ENCODE peak calls at places on chromosome 20, in nine cellular contexts. One of them, this sample, is unnamed.

GRCh38 chr20:10653593-10654288 is 20.1 kb downstream of the JAG1 start:
- DNase-seq in ovary: peak
- DNase-seq in GM23248: peak
- DNase-seq in cardiac muscle cell: peak
- DNase-seq in lung: no peak
- DNase-seq in K562: no peak
- DNase-seq in IMR-90: peak
- DNase-seq in heart left ventricle: no peak
- DNase-seq in AG04450: peak
- DNase-seq in this sample: no peak

GRCh38 chr20:62119591-62120364 is 2.5 kb upstream of the LSM14B start:
- DNase-seq in ovary: no peak
- DNase-seq in GM23248: no peak
- DNase-seq in AG04450: no peak
- DNase-seq in lung: peak
- DNase-seq in cardiac muscle cell: no peak
- DNase-seq in K562: no peak
- DNase-seq in IMR-90: no peak
- DNase-seq in heart left ventricle: no peak
- DNase-seq in this sample: no peak

GRCh38 chr20:13009682-13010406 is 1.1 kb downstream of the SPTLC3 start:
- DNase-seq in cardiac muscle cell: no peak
- DNase-seq in IMR-90: peak
- DNase-seq in AG04450: peak
- DNase-seq in GM23248: peak
- DNase-seq in heart left ventricle: no peak
- DNase-seq in K562: no peak
- DNase-seq in lung: peak
- DNase-seq in ovary: peak
- DNase-seq in this sample: no peak

GRCh38 chr20:20440473-20440872 is 72.6 kb downstream of the INSM1 start:
- DNase-seq in ovary: no peak
- DNase-seq in GM23248: no peak
- DNase-seq in IMR-90: no peak
- DNase-seq in AG04450: no peak
- DNase-seq in K562: no peak
- DNase-seq in cardiac muscle cell: no peak
- DNase-seq in heart left ventricle: no peak
- DNase-seq in lung: no peak
- DNase-seq in this sample: no peak

GRCh38 chr20:12113468-12114371 is 196.0 kb downstream of the BTBD3 start:
- DNase-seq in K562: no peak
- DNase-seq in IMR-90: no peak
- DNase-seq in cardiac muscle cell: no peak
- DNase-seq in GM23248: no peak
- DNase-seq in ovary: no peak
- DNase-seq in heart left ventricle: no peak
- DNase-seq in AG04450: no peak
- DNase-seq in lung: no peak
- DNase-seq in this sample: no peak

GRCh38 chr20:47353697-47354387 is 2.7 kb downstream of the ZMYND8 start:
- DNase-seq in GM23248: peak
- DNase-seq in AG04450: no peak
- DNase-seq in ovary: no peak
- DNase-seq in IMR-90: no peak
- DNase-seq in cardiac muscle cell: no peak
- DNase-seq in heart left ventricle: no peak
- DNase-seq in K562: no peak
- DNase-seq in lung: no peak
- DNase-seq in this sample: no peak

GRCh38 chr20:59044295-59044694 is 1.7 kb upstream of the PRELID3B start:
- DNase-seq in K562: no peak
- DNase-seq in IMR-90: no peak
- DNase-seq in cardiac muscle cell: no peak
- DNase-seq in ovary: no peak
- DNase-seq in AG04450: no peak
- DNase-seq in lung: no peak
- DNase-seq in GM23248: no peak
- DNase-seq in heart left ventricle: no peak
- DNase-seq in this sample: no peak

GRCh38 chr20:19301843-19302242 is 89.4 kb downstream of the SLC24A3 start:
- DNase-seq in heart left ventricle: no peak
- DNase-seq in ovary: no peak
- DNase-seq in cardiac muscle cell: no peak
- DNase-seq in GM23248: no peak
- DNase-seq in AG04450: no peak
- DNase-seq in K562: no peak
- DNase-seq in IMR-90: no peak
- DNase-seq in lung: peak
- DNase-seq in this sample: no peak

GRCh38 chr20:57652865-57653545 is 32.8 kb upstream of the ZBP1 start:
- DNase-seq in cardiac muscle cell: no peak
- DNase-seq in GM23248: no peak
- DNase-seq in lung: no peak
- DNase-seq in AG04450: no peak
- DNase-seq in heart left ventricle: no peak
- DNase-seq in ovary: no peak
- DNase-seq in K562: no peak
- DNase-seq in IMR-90: no peak
- DNase-seq in this sample: peak

GRCh38 chr20:957544-957943 is 41.4 kb upstream of the ANGPT4 start:
- DNase-seq in GM23248: peak
- DNase-seq in ovary: no peak
- DNase-seq in K562: peak
- DNase-seq in IMR-90: peak
- DNase-seq in lung: no peak
- DNase-seq in AG04450: no peak
- DNase-seq in cardiac muscle cell: no peak
- DNase-seq in heart left ventricle: no peak
- DNase-seq in this sample: no peak

GRCh38 chr20:19411811-19412210 is 199.4 kb downstream of the SLC24A3 start:
- DNase-seq in GM23248: no peak
- DNase-seq in cardiac muscle cell: no peak
- DNase-seq in ovary: peak
- DNase-seq in lung: no peak
- DNase-seq in K562: no peak
- DNase-seq in IMR-90: no peak
- DNase-seq in AG04450: no peak
- DNase-seq in heart left ventricle: no peak
- DNase-seq in this sample: no peak

GRCh38 chr20:34997171-34997570 is 41.5 kb downstream of the MYH7B start:
- DNase-seq in lung: no peak
- DNase-seq in GM23248: no peak
- DNase-seq in AG04450: no peak
- DNase-seq in heart left ventricle: peak
- DNase-seq in ovary: peak
- DNase-seq in cardiac muscle cell: no peak
- DNase-seq in K562: no peak
- DNase-seq in IMR-90: peak
- DNase-seq in this sample: no peak

GRCh38 chr20:6057704-6058103 is 3.8 kb upstream of the LRRN4 start:
- DNase-seq in heart left ventricle: no peak
- DNase-seq in ovary: no peak
- DNase-seq in GM23248: no peak
- DNase-seq in lung: no peak
- DNase-seq in AG04450: no peak
- DNase-seq in K562: no peak
- DNase-seq in IMR-90: no peak
- DNase-seq in cardiac muscle cell: no peak
- DNase-seq in this sample: no peak

GRCh38 chr20:51930775-51931174 is 128.5 kb upstream of the SALL4 start:
- DNase-seq in heart left ventricle: no peak
- DNase-seq in GM23248: peak
- DNase-seq in cardiac muscle cell: no peak
- DNase-seq in IMR-90: peak
- DNase-seq in AG04450: peak
- DNase-seq in lung: no peak
- DNase-seq in ovary: no peak
- DNase-seq in K562: no peak
- DNase-seq in this sample: no peak

GRCh38 chr20:8078528-8078914 is 53.5 kb upstream of the PLCB1 start:
- DNase-seq in AG04450: no peak
- DNase-seq in IMR-90: no peak
- DNase-seq in K562: no peak
- DNase-seq in lung: no peak
- DNase-seq in ovary: no peak
- DNase-seq in heart left ventricle: no peak
- DNase-seq in GM23248: no peak
- DNase-seq in cardiac muscle cell: peak
- DNase-seq in this sample: no peak

GRCh38 chr20:20368414-20369352 is 779 bp downstream of the INSM1 start:
- DNase-seq in IMR-90: no peak
- DNase-seq in ovary: no peak
- DNase-seq in AG04450: no peak
- DNase-seq in GM23248: peak
- DNase-seq in K562: no peak
- DNase-seq in lung: no peak
- DNase-seq in cardiac muscle cell: peak
- DNase-seq in heart left ventricle: no peak
- DNase-seq in this sample: no peak

GRCh38 chr20:3973705-3974104 is 41.7 kb downstream of the RNF24 start:
- DNase-seq in IMR-90: no peak
- DNase-seq in cardiac muscle cell: no peak
- DNase-seq in heart left ventricle: no peak
- DNase-seq in GM23248: no peak
- DNase-seq in AG04450: no peak
- DNase-seq in ovary: no peak
- DNase-seq in lung: no peak
- DNase-seq in K562: no peak
- DNase-seq in this sample: no peak

GRCh38 chr20:53021934-53022333 is 49.8 kb downstream of the TSHZ2 start:
- DNase-seq in cardiac muscle cell: no peak
- DNase-seq in AG04450: no peak
- DNase-seq in IMR-90: no peak
- DNase-seq in heart left ventricle: no peak
- DNase-seq in K562: no peak
- DNase-seq in ovary: no peak
- DNase-seq in GM23248: peak
- DNase-seq in lung: no peak
- DNase-seq in this sample: no peak

GRCh38 chr20:50129662-50130345 is 16.9 kb upstream of the UBE2V1 start:
- DNase-seq in GM23248: peak
- DNase-seq in heart left ventricle: no peak
- DNase-seq in AG04450: no peak
- DNase-seq in K562: peak
- DNase-seq in IMR-90: peak
- DNase-seq in ovary: no peak
- DNase-seq in lung: no peak
- DNase-seq in cardiac muscle cell: no peak
- DNase-seq in this sample: no peak

GRCh38 chr20:58457083-58457680 is 58.0 kb downstream of the APCDD1L start:
- DNase-seq in heart left ventricle: no peak
- DNase-seq in cardiac muscle cell: no peak
- DNase-seq in GM23248: peak
- DNase-seq in K562: no peak
- DNase-seq in ovary: no peak
- DNase-seq in lung: no peak
- DNase-seq in IMR-90: peak
- DNase-seq in AG04450: peak
- DNase-seq in this sample: no peak

GRCh38 chr20:37524859-37525708 is 2.6 kb downstream of the BLCAP start:
- DNase-seq in GM23248: peak
- DNase-seq in cardiac muscle cell: no peak
- DNase-seq in heart left ventricle: no peak
- DNase-seq in K562: no peak
- DNase-seq in lung: no peak
- DNase-seq in AG04450: no peak
- DNase-seq in ovary: no peak
- DNase-seq in IMR-90: peak
- DNase-seq in this sample: no peak
- H3K27ac ChIP-seq in GM23248: peak
- H3K27ac ChIP-seq in cardiac muscle cell: peak
- H3K27ac ChIP-seq in heart left ventricle: peak
- H3K27ac ChIP-seq in K562: no peak
- H3K27ac ChIP-seq in lung: peak
- H3K27ac ChIP-seq in AG04450: no peak
- H3K27ac ChIP-seq in ovary: no peak
- H3K27ac ChIP-seq in IMR-90: no peak
- H3K27ac ChIP-seq in this sample: no peak

GRCh38 chr20:56360133-56360898 is 1.5 kb downstream of the FAM210B start:
- DNase-seq in cardiac muscle cell: no peak
- DNase-seq in lung: no peak
- DNase-seq in ovary: no peak
- DNase-seq in K562: no peak
- DNase-seq in IMR-90: no peak
- DNase-seq in heart left ventricle: no peak
- DNase-seq in GM23248: no peak
- DNase-seq in AG04450: no peak
- DNase-seq in this sample: no peak
- H3K4me3 ChIP-seq in cardiac muscle cell: peak
- H3K4me3 ChIP-seq in lung: peak
- H3K4me3 ChIP-seq in ovary: peak
- H3K4me3 ChIP-seq in K562: peak
- H3K4me3 ChIP-seq in IMR-90: peak
- H3K4me3 ChIP-seq in heart left ventricle: peak
- H3K4me3 ChIP-seq in GM23248: peak
- H3K4me3 ChIP-seq in AG04450: peak
- H3K4me3 ChIP-seq in this sample: peak

GRCh38 chr20:32626859-32627636 is 41.9 kb upstream of the NOL4L start:
- DNase-seq in AG04450: no peak
- DNase-seq in lung: no peak
- DNase-seq in cardiac muscle cell: no peak
- DNase-seq in ovary: no peak
- DNase-seq in GM23248: peak
- DNase-seq in heart left ventricle: no peak
- DNase-seq in K562: no peak
- DNase-seq in IMR-90: no peak
- DNase-seq in this sample: peak
- H3K27ac ChIP-seq in AG04450: no peak
- H3K27ac ChIP-seq in lung: no peak
- H3K27ac ChIP-seq in cardiac muscle cell: peak
- H3K27ac ChIP-seq in ovary: no peak
- H3K27ac ChIP-seq in GM23248: no peak
- H3K27ac ChIP-seq in heart left ventricle: peak
- H3K27ac ChIP-seq in K562: peak
- H3K27ac ChIP-seq in IMR-90: no peak
- H3K27ac ChIP-seq in this sample: no peak

GRCh38 chr20:48444249-48444648 is 383.6 kb downstream of the PREX1 start:
- DNase-seq in K562: no peak
- DNase-seq in ovary: no peak
- DNase-seq in cardiac muscle cell: no peak
- DNase-seq in GM23248: no peak
- DNase-seq in IMR-90: no peak
- DNase-seq in heart left ventricle: no peak
- DNase-seq in lung: no peak
- DNase-seq in AG04450: no peak
- DNase-seq in this sample: no peak

GRCh38 chr20:48445827-48446226 is 382.0 kb downstream of the PREX1 start:
- DNase-seq in cardiac muscle cell: no peak
- DNase-seq in AG04450: no peak
- DNase-seq in lung: no peak
- DNase-seq in GM23248: no peak
- DNase-seq in ovary: no peak
- DNase-seq in IMR-90: no peak
- DNase-seq in heart left ventricle: no peak
- DNase-seq in K562: no peak
- DNase-seq in this sample: no peak

GRCh38 chr20:48437146-48437545 is 390.7 kb downstream of the PREX1 start:
- DNase-seq in lung: no peak
- DNase-seq in IMR-90: no peak
- DNase-seq in cardiac muscle cell: no peak
- DNase-seq in AG04450: no peak
- DNase-seq in ovary: no peak
- DNase-seq in heart left ventricle: no peak
- DNase-seq in GM23248: no peak
- DNase-seq in K562: no peak
- DNase-seq in this sample: no peak

GRCh38 chr20:48440916-48441315 is 386.9 kb downstream of the PREX1 start:
- DNase-seq in cardiac muscle cell: no peak
- DNase-seq in lung: no peak
- DNase-seq in K562: no peak
- DNase-seq in heart left ventricle: no peak
- DNase-seq in GM23248: no peak
- DNase-seq in IMR-90: no peak
- DNase-seq in ovary: no peak
- DNase-seq in AG04450: no peak
- DNase-seq in this sample: no peak
- H3K4me3 ChIP-seq in cardiac muscle cell: no peak
- H3K4me3 ChIP-seq in lung: no peak
- H3K4me3 ChIP-seq in K562: no peak
- H3K4me3 ChIP-seq in heart left ventricle: no peak
- H3K4me3 ChIP-seq in GM23248: no peak
- H3K4me3 ChIP-seq in IMR-90: no peak
- H3K4me3 ChIP-seq in ovary: no peak
- H3K4me3 ChIP-seq in AG04450: no peak
- H3K4me3 ChIP-seq in this sample: no peak